ENCODE peak calls at places on chromosomes 5 and 9, in four cellular contexts. One of them, this sample, is unnamed.
A peak's percentile ranks its signal among the peaks of the same experiment; 100 is the strongest.

GRCh38 chr5:178240341-178240741 is 7.7 kb upstream of the PHYKPL start:
- DNase-seq in transverse colon: no peak
- DNase-seq in sigmoid colon: no peak
- DNase-seq in H1: no peak
- DNase-seq in this sample: no peak

GRCh38 chr5:114449836-114450515 is 88.1 kb downstream of the KCNN2 start:
- DNase-seq in H1: peak; percentile 78
- DNase-seq in sigmoid colon: peak; percentile 79
- DNase-seq in transverse colon: peak; percentile 60
- DNase-seq in this sample: peak; percentile 66

GRCh38 chr5:109186759-109187158 is 223.0 kb downstream of the PJA2 start:
- DNase-seq in sigmoid colon: no peak
- DNase-seq in H1: no peak
- DNase-seq in transverse colon: peak; percentile 12
- DNase-seq in this sample: no peak

GRCh38 chr9:93954436-93955355 is at the start of gene BARX1:
- DNase-seq in H1: peak; percentile 79
- DNase-seq in transverse colon: no peak
- DNase-seq in sigmoid colon: peak; percentile 50
- DNase-seq in this sample: no peak

GRCh38 chr5:80937591-80937990 is 22.6 kb upstream of the RASGRF2 start:
- DNase-seq in sigmoid colon: no peak
- DNase-seq in transverse colon: no peak
- DNase-seq in H1: no peak
- DNase-seq in this sample: no peak

GRCh38 chr9:34686732-34687131 is 4.3 kb downstream of the CCL19 start:
- DNase-seq in sigmoid colon: peak; percentile 18
- DNase-seq in transverse colon: no peak
- DNase-seq in H1: no peak
- DNase-seq in this sample: no peak

GRCh38 chr9:708182-708555 is 133.3 kb upstream of the DMRT1 start:
- DNase-seq in sigmoid colon: no peak
- DNase-seq in transverse colon: no peak
- DNase-seq in H1: no peak
- DNase-seq in this sample: no peak

GRCh38 chr5:54904425-54904824 is 81.0 kb downstream of the ESM1 start:
- DNase-seq in transverse colon: no peak
- DNase-seq in sigmoid colon: no peak
- DNase-seq in H1: no peak
- DNase-seq in this sample: no peak

GRCh38 chr5:45260292-45260691 is 435.9 kb downstream of the HCN1 start:
- DNase-seq in H1: no peak
- DNase-seq in transverse colon: no peak
- DNase-seq in sigmoid colon: no peak
- DNase-seq in this sample: no peak

GRCh38 chr9:110093871-110094270 is 114.1 kb downstream of the C9orf152 start:
- DNase-seq in transverse colon: no peak
- DNase-seq in H1: no peak
- DNase-seq in sigmoid colon: no peak
- DNase-seq in this sample: no peak

GRCh38 chr9:110093417-110093816 is 114.5 kb downstream of the C9orf152 start:
- DNase-seq in H1: no peak
- DNase-seq in transverse colon: no peak
- DNase-seq in sigmoid colon: no peak
- DNase-seq in this sample: no peak

GRCh38 chr9:110089681-110090370 is 118.1 kb downstream of the C9orf152 start:
- DNase-seq in H1: no peak
- DNase-seq in sigmoid colon: no peak
- DNase-seq in transverse colon: peak; percentile 31
- DNase-seq in this sample: peak; percentile 22

GRCh38 chr9:110095238-110095637 is 112.7 kb downstream of the C9orf152 start:
- DNase-seq in transverse colon: no peak
- DNase-seq in H1: no peak
- DNase-seq in sigmoid colon: no peak
- DNase-seq in this sample: no peak

GRCh38 chr9:110092792-110093191 is 115.2 kb downstream of the C9orf152 start:
- DNase-seq in H1: no peak
- DNase-seq in transverse colon: no peak
- DNase-seq in sigmoid colon: no peak
- DNase-seq in this sample: no peak
- TF ChIP-seq POLR2AphosphoS5 in H1: no peak
- TF ChIP-seq POLR2AphosphoS5 in transverse colon: no peak
- TF ChIP-seq POLR2AphosphoS5 in sigmoid colon: no peak
- TF ChIP-seq POLR2AphosphoS5 in this sample: no peak

DNA sequence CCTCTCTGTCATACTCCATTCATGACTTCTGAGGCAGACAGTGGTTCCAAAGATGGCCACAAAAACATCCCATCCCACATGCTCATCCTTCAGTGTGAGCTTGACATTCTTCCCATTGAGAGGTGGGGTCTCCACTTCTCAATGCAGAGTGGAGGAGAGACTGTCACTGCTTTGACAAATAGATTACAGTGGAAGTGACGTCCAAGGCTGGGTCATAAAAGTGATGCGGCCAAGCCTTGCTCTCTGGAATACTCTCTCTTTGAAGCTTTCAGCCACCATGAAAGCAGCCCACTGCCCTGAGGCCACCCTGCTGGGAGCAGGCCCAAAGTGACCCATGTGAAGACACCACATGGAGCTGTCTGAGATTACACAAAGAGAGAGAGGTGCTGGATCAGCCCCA is 59.0 kb upstream of the DNAH5 start:
- DNase-seq in transverse colon: no peak
- DNase-seq in H1: no peak
- DNase-seq in sigmoid colon: no peak
- DNase-seq in this sample: no peak
- H3K4me1 ChIP-seq in transverse colon: no peaks in the 10 kb centered on the region
- H3K4me1 ChIP-seq in H1: no peaks in the 10 kb centered on the region
- H3K4me1 ChIP-seq in sigmoid colon: no peaks in the 10 kb centered on the region
- H3K4me1 ChIP-seq in this sample: no peaks in the 10 kb centered on the region

GRCh38 chr5:65128226-65128625 is 353.5 kb downstream of the ADAMTS6 start:
- DNase-seq in sigmoid colon: no peak
- DNase-seq in H1: no peak
- DNase-seq in transverse colon: no peak
- DNase-seq in this sample: no peak

GRCh38 chr5:65126192-65126591 is 355.5 kb downstream of the ADAMTS6 start:
- DNase-seq in H1: peak; percentile 41
- DNase-seq in transverse colon: no peak
- DNase-seq in sigmoid colon: no peak
- DNase-seq in this sample: no peak

GRCh38 chr5:65127181-65127901 is 354.4 kb downstream of the ADAMTS6 start:
- DNase-seq in sigmoid colon: no peak
- DNase-seq in H1: peak; percentile 11
- DNase-seq in transverse colon: no peak
- DNase-seq in this sample: no peak

GRCh38 chr5:65125681-65126080 is 356.0 kb downstream of the ADAMTS6 start:
- DNase-seq in transverse colon: no peak
- DNase-seq in H1: peak; percentile 27
- DNase-seq in sigmoid colon: no peak
- DNase-seq in this sample: no peak

DNA sequence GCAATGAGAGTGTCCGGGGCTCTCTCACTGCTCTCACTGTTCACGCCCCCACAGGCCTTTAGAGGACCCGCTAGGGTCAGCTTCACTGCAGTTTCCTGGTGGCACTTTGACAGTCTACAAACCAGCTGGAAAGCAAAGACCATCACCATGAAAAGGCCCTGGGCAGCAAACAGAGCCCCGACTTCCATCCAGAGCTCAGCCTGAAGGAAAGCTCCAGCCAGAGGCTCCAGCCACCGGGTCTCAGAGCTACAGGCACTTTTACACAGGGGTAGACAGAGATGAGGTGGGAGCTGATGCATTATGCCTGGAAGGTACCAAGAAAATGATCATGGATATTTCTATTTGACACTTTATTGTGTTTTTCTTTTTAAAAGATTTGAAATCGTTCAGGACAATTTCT is 355.1 kb downstream of the ADAMTS6 start:
- DNase-seq in transverse colon: no peak
- DNase-seq in sigmoid colon: no peak
- DNase-seq in H1: peak; percentile 39
- DNase-seq in this sample: no peak
- H3K27ac ChIP-seq in transverse colon: peak overlapping the region; percentile 22
- H3K27ac ChIP-seq in sigmoid colon: peak overlapping the region; percentile 79
- H3K27ac ChIP-seq in H1: no peak overlapping the region
- H3K27ac ChIP-seq in this sample: peak overlapping the region; percentile 22

DNA sequence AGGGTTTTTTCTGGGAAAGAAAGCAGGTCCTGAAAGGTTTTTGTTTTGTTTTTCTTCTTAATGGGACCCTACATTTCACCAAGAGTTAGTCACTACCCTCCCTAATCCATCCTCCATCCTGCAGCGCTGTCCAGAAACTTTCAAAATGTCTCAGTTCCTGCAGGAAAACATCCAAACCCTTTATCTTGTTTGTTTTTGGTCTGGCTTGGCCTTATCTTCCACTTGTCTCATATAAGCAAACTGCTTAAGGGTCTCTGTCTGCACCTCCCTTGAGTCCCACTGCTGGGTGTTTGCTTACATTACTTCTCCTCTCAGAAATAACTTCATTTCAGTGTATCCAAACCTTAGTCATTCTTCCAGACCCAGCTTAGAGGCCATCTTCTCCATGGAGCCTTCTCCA is 11.0 kb upstream of the TRAF1 start:
- DNase-seq in sigmoid colon: no peak
- DNase-seq in H1: no peak
- DNase-seq in transverse colon: no peak
- DNase-seq in this sample: no peak
- TF ChIP-seq POLR2AphosphoS5 in sigmoid colon: no peak
- TF ChIP-seq POLR2AphosphoS5 in H1: no peak
- TF ChIP-seq POLR2AphosphoS5 in transverse colon: no peak
- TF ChIP-seq POLR2AphosphoS5 in this sample: no peak

DNA sequence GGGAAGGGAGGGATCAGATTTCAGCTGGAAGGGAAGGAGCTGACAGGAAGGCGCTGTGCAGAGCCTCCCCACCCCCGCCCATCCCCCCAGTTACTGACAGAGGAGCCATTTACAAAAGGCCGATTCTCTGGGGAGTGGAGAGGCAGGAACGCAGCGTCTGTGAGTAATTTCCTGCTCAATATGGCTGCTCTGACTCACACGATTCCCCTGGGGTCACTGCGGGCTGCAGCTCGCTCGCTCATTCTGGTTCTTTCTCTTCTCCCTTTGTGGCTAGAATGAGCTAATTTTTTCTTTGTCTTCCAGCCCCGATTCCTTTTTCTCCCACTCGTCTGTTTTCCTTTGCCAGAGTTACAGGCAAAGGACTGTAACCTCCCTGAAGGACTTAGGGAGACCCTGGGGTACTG is 28.8 kb downstream of the PTPA start:
- DNase-seq in H1: no peak
- DNase-seq in sigmoid colon: peak; percentile 98
- DNase-seq in transverse colon: peak; percentile 87
- DNase-seq in this sample: peak; percentile 94
- H3K4me1 ChIP-seq in H1: peaks cover 37% of the 10 kb centered on the region
- H3K4me1 ChIP-seq in sigmoid colon: no peaks in the 10 kb centered on the region
- H3K4me1 ChIP-seq in transverse colon: peaks cover 55% of the 10 kb centered on the region
- H3K4me1 ChIP-seq in this sample: peaks cover 36% of the 10 kb centered on the region

GRCh38 chr5:150945501-150945900 is 40.7 kb upstream of the ZNF300 start:
- DNase-seq in transverse colon: no peak
- DNase-seq in sigmoid colon: no peak
- DNase-seq in H1: no peak
- DNase-seq in this sample: no peak

GRCh38 chr5:150945947-150946346 is 41.2 kb upstream of the ZNF300 start:
- DNase-seq in H1: no peak
- DNase-seq in sigmoid colon: no peak
- DNase-seq in transverse colon: no peak
- DNase-seq in this sample: no peak

GRCh38 chr5:150948539-150948938 is 43.8 kb upstream of the ZNF300 start:
- DNase-seq in transverse colon: no peak
- DNase-seq in sigmoid colon: no peak
- DNase-seq in H1: no peak
- DNase-seq in this sample: no peak

DNA sequence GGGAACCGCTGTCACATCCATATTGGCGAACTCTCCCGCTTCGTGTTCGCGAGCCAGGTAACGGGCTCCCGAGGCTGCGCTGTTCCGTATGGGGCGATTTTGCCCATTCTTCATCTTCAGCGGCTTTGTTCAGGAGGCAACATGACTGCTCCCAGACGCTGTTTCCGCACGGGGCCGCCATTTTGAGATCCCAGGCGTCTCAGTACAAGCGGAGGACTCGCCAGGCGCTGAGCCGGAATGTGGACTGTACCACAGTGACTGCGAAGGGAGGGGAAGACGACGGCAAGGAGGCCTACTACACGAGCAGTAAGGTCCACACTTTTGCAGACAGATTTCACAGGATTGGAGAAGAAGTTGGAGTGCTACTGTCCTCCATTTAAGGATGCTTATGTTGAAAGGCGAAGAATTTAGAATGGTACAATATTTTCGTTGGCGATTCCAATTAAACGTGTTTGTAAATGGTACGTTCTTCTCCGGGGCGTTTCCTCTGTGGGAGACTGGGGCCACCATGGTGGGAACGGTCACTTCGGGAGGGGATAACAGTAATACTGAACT is 41.6 kb upstream of the ZNF300 start:
- DNase-seq in H1: no peak
- DNase-seq in sigmoid colon: peak; percentile 94
- DNase-seq in transverse colon: peak; percentile 53
- DNase-seq in this sample: peak; percentile 62
- H3K27ac ChIP-seq in H1: no peak overlapping the region
- H3K27ac ChIP-seq in sigmoid colon: peak overlapping the region; percentile 79
- H3K27ac ChIP-seq in transverse colon: peak overlapping the region; percentile 79
- H3K27ac ChIP-seq in this sample: peak overlapping the region; percentile 75

DNA sequence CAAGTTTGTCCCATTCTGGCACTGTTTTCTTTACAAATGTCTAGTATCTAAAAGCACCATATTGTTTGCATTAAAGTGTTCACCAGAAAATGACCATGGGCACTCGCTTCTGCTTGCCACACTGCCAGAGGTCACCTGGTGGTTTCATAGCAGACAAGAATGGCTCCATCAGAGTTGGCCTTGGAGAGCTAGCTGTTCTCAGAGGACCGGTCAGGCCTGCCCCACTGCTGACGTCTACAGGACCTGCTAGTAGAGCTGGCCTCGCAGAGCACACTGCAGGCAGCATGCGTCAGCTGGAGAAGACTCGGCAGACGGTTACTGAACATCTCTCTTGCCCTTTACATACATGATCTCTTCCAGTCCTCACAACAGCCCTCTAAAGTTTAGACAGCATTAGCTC is 8.7 kb upstream of the TLX3 start:
- DNase-seq in H1: no peak
- DNase-seq in sigmoid colon: no peak
- DNase-seq in transverse colon: no peak
- DNase-seq in this sample: no peak
- TF ChIP-seq POLR2AphosphoS5 in H1: no peak
- TF ChIP-seq POLR2AphosphoS5 in sigmoid colon: no peak
- TF ChIP-seq POLR2AphosphoS5 in transverse colon: no peak
- TF ChIP-seq POLR2AphosphoS5 in this sample: no peak